ENCODE peak calls at places on chromosomes 4 and X, in seven cellular contexts. One of them, this sample, is unnamed.

GRCh38 chrX:48827654-48827968 is 1.3 kb downstream of the ERAS start:
- DNase-seq in WTC11: no peak
- DNase-seq in HepG2: no peak
- DNase-seq in GM12878: no peak
- DNase-seq in SK-N-SH: no peak
- DNase-seq in HCT116: no peak
- DNase-seq in endothelial cell of umbilical vein: no peak
- DNase-seq in this sample: no peak

GRCh38 chr4:158056689-158057245 is 116.1 kb downstream of the GASK1B start:
- DNase-seq in WTC11: no peak
- DNase-seq in HepG2: no peak
- DNase-seq in GM12878: no peak
- DNase-seq in SK-N-SH: no peak
- DNase-seq in HCT116: no peak
- DNase-seq in endothelial cell of umbilical vein: no peak
- DNase-seq in this sample: no peak

GRCh38 chr4:101527186-101527585 is 179.9 kb upstream of the PPP3CA start:
- DNase-seq in WTC11: no peak
- DNase-seq in HepG2: no peak
- DNase-seq in GM12878: peak
- DNase-seq in SK-N-SH: no peak
- DNase-seq in HCT116: no peak
- DNase-seq in endothelial cell of umbilical vein: no peak
- DNase-seq in this sample: no peak

GRCh38 chr4:125849869-125850268 is 535.1 kb downstream of the FAT4 start:
- DNase-seq in WTC11: no peak
- DNase-seq in HepG2: no peak
- DNase-seq in GM12878: no peak
- DNase-seq in SK-N-SH: no peak
- DNase-seq in HCT116: no peak
- DNase-seq in endothelial cell of umbilical vein: no peak
- DNase-seq in this sample: no peak

GRCh38 chrX:9293903-9294302 is 171.0 kb upstream of the TBL1X start:
- DNase-seq in WTC11: no peak
- DNase-seq in HepG2: no peak
- DNase-seq in GM12878: no peak
- DNase-seq in SK-N-SH: peak
- DNase-seq in HCT116: no peak
- DNase-seq in endothelial cell of umbilical vein: no peak
- DNase-seq in this sample: no peak

GRCh38 chrX:31336419-31336818 is 264.6 kb upstream of the FTHL17 start:
- DNase-seq in WTC11: no peak
- DNase-seq in HepG2: no peak
- DNase-seq in GM12878: no peak
- DNase-seq in SK-N-SH: no peak
- DNase-seq in HCT116: no peak
- DNase-seq in endothelial cell of umbilical vein: no peak
- DNase-seq in this sample: no peak

GRCh38 chrX:56788229-56788628 is 59.2 kb downstream of the NBDY start:
- DNase-seq in WTC11: no peak
- DNase-seq in HepG2: no peak
- DNase-seq in GM12878: no peak
- DNase-seq in SK-N-SH: no peak
- DNase-seq in HCT116: no peak
- DNase-seq in endothelial cell of umbilical vein: no peak
- DNase-seq in this sample: no peak

GRCh38 chr4:24164054-24164453 is 274.2 kb upstream of the PPARGC1A start:
- DNase-seq in WTC11: no peak
- DNase-seq in HepG2: no peak
- DNase-seq in GM12878: no peak
- DNase-seq in SK-N-SH: no peak
- DNase-seq in HCT116: no peak
- DNase-seq in endothelial cell of umbilical vein: no peak
- DNase-seq in this sample: no peak

GRCh38 chrX:65451663-65452062 is 82.9 kb downstream of the LAS1L start:
- DNase-seq in WTC11: no peak
- DNase-seq in HepG2: peak
- DNase-seq in GM12878: no peak
- DNase-seq in SK-N-SH: peak
- DNase-seq in HCT116: peak
- DNase-seq in endothelial cell of umbilical vein: peak
- DNase-seq in this sample: peak

GRCh38 chrX:10326578-10326977 is 169.8 kb downstream of the CLCN4 start:
- DNase-seq in WTC11: no peak
- DNase-seq in HepG2: peak
- DNase-seq in GM12878: no peak
- DNase-seq in SK-N-SH: peak
- DNase-seq in HCT116: peak
- DNase-seq in endothelial cell of umbilical vein: peak
- DNase-seq in this sample: peak

GRCh38 chr4:84497220-84497834 is 1.8 kb downstream of the NKX6-1 start:
- DNase-seq in WTC11: peak
- DNase-seq in HepG2: no peak
- DNase-seq in GM12878: no peak
- DNase-seq in SK-N-SH: peak
- DNase-seq in HCT116: no peak
- DNase-seq in endothelial cell of umbilical vein: no peak
- DNase-seq in this sample: no peak

GRCh38 chr4:84497835-84498202 is 1.3 kb downstream of the NKX6-1 start:
- DNase-seq in WTC11: peak
- DNase-seq in HepG2: no peak
- DNase-seq in GM12878: no peak
- DNase-seq in SK-N-SH: no peak
- DNase-seq in HCT116: no peak
- DNase-seq in endothelial cell of umbilical vein: no peak
- DNase-seq in this sample: no peak

GRCh38 chr4:84496356-84497219 is 2.5 kb downstream of the NKX6-1 start:
- DNase-seq in WTC11: peak
- DNase-seq in HepG2: no peak
- DNase-seq in GM12878: no peak
- DNase-seq in SK-N-SH: peak
- DNase-seq in HCT116: no peak
- DNase-seq in endothelial cell of umbilical vein: no peak
- DNase-seq in this sample: no peak

GRCh38 chr4:84499065-84499982 is at the start of gene NKX6-1:
- DNase-seq in WTC11: peak
- DNase-seq in HepG2: no peak
- DNase-seq in GM12878: no peak
- DNase-seq in SK-N-SH: peak
- DNase-seq in HCT116: peak
- DNase-seq in endothelial cell of umbilical vein: peak
- DNase-seq in this sample: peak

DNA sequence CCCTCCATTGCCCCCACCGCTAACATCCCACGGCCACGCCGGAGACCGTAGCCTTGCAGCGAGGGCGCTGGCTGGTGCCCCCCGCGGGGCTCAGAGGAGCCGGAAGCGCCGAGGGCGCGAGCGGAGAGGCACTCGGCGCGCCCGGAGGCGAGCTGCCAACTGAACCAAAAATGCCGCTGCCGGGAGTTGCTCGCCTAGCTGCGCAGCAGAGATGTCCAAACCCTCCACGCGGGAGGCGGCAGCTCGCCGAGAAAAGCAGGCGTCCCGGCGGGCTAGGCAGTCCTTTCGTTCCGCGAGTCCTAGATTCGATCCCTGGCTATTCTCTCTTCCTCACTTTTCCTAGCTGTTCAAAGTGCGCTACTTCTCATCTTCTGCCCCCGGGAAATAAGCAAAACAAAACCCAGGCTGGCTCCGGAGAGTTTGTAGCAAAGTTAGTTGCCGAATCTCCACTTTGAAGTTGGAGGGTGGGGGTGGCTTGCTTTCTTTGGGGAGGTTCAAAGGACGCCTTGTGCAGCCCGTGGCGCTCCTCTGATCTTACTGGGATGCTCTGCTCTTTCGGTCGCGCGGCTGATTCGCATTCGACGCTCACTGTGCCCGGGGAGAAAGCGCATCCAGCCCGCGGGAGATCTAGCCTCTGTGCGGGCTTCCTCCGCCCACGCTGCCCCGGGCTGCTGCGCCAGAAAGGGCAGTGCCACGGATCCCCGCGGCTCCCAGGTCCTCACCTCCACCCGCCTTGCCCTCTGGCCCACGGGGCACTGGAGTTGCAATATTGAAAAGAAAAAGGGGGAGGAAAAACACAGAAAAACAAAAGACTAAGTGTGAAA is 677 bp downstream of the NKX6-1 start:
- DNase-seq in WTC11: peak
- DNase-seq in HepG2: no peak
- DNase-seq in GM12878: no peak
- DNase-seq in SK-N-SH: peak
- DNase-seq in HCT116: peak
- DNase-seq in endothelial cell of umbilical vein: peak
- DNase-seq in this sample: peak
- TF ChIP-seq MAX in WTC11: no peak
- TF ChIP-seq MAX in HepG2: no peak
- TF ChIP-seq MAX in GM12878: no peak
- TF ChIP-seq MAX in SK-N-SH: no peak
- TF ChIP-seq MAX in HCT116: no peak
- TF ChIP-seq MAX in endothelial cell of umbilical vein: no peak
- TF ChIP-seq MAX in this sample: no peak

GRCh38 chr4:5799406-5799805 is 88.4 kb downstream of the EVC start:
- DNase-seq in WTC11: no peak
- DNase-seq in HepG2: no peak
- DNase-seq in GM12878: no peak
- DNase-seq in SK-N-SH: no peak
- DNase-seq in HCT116: no peak
- DNase-seq in endothelial cell of umbilical vein: no peak
- DNase-seq in this sample: no peak

GRCh38 chr4:5798946-5799345 is 87.9 kb downstream of the EVC start:
- DNase-seq in WTC11: no peak
- DNase-seq in HepG2: no peak
- DNase-seq in GM12878: no peak
- DNase-seq in SK-N-SH: no peak
- DNase-seq in HCT116: no peak
- DNase-seq in endothelial cell of umbilical vein: no peak
- DNase-seq in this sample: no peak

GRCh38 chr4:5800496-5800895 is 89.5 kb downstream of the EVC start:
- DNase-seq in WTC11: no peak
- DNase-seq in HepG2: no peak
- DNase-seq in GM12878: no peak
- DNase-seq in SK-N-SH: no peak
- DNase-seq in HCT116: no peak
- DNase-seq in endothelial cell of umbilical vein: no peak
- DNase-seq in this sample: no peak

GRCh38 chr4:5802565-5802964 is 90.3 kb downstream of the CRMP1 start:
- DNase-seq in WTC11: no peak
- DNase-seq in HepG2: no peak
- DNase-seq in GM12878: no peak
- DNase-seq in SK-N-SH: no peak
- DNase-seq in HCT116: no peak
- DNase-seq in endothelial cell of umbilical vein: no peak
- DNase-seq in this sample: no peak

GRCh38 chr4:5801696-5802095 is 90.7 kb downstream of the EVC start:
- DNase-seq in WTC11: no peak
- DNase-seq in HepG2: no peak
- DNase-seq in GM12878: no peak
- DNase-seq in SK-N-SH: no peak
- DNase-seq in HCT116: no peak
- DNase-seq in endothelial cell of umbilical vein: no peak
- DNase-seq in this sample: no peak
- TF ChIP-seq MAX in WTC11: no peak
- TF ChIP-seq MAX in HepG2: no peak
- TF ChIP-seq MAX in GM12878: no peak
- TF ChIP-seq MAX in SK-N-SH: no peak
- TF ChIP-seq MAX in HCT116: no peak
- TF ChIP-seq MAX in endothelial cell of umbilical vein: no peak
- TF ChIP-seq MAX in this sample: no peak

DNA sequence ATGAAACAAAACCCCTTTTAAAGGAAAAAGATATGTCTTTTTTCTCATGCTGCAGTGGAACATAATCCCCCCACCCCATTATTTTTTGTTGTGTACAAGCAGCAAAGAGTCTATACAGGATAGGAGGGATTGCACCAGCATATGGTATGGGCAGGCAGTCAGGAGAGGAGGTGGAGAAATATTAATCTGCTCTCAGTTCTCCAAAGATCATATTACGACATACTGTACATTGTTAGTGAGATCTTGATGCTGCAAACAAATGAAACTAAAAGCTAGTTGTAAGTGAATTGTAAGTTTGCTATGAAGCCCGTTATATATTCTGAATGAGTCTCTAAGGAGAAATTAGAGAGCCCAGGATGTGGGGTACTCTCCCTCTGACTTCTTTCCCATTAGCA is 75.3 kb downstream of the RAPGEF2 start:
- DNase-seq in WTC11: no peak
- DNase-seq in HepG2: peak
- DNase-seq in GM12878: no peak
- DNase-seq in SK-N-SH: no peak
- DNase-seq in HCT116: no peak
- DNase-seq in endothelial cell of umbilical vein: no peak
- DNase-seq in this sample: no peak
- TF ChIP-seq MAX in WTC11: no peak
- TF ChIP-seq MAX in HepG2: no peak
- TF ChIP-seq MAX in GM12878: no peak
- TF ChIP-seq MAX in SK-N-SH: no peak
- TF ChIP-seq MAX in HCT116: no peak
- TF ChIP-seq MAX in endothelial cell of umbilical vein: no peak
- TF ChIP-seq MAX in this sample: no peak

DNA sequence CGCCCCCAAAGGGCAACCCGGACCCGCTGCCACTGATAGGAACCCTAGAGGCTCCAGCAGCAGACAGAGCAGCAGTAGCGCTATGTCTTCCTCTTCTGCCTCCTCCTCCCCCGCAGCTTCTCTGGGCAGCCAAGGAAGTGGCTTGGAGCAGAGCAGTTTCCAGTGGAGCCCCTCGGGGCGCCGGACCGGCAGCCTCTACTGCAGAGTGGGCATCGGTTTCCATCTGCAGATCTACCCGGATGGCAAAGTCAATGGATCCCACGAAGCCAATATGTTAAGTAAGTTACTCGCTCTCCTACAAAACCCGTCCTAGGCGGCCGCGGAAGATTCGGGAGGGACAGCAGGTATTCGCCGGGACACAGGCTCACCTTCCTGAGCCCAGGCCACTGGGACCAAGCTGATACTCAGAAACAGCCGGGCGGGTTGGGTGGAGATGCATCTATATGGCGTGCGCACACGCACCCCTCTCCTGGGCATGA is 477 bp downstream of the FGF5 start:
- DNase-seq in WTC11: peak
- DNase-seq in HepG2: no peak
- DNase-seq in GM12878: no peak
- DNase-seq in SK-N-SH: peak
- DNase-seq in HCT116: no peak
- DNase-seq in endothelial cell of umbilical vein: peak
- DNase-seq in this sample: no peak
- TF ChIP-seq MAX in WTC11: no peak
- TF ChIP-seq MAX in HepG2: no peak
- TF ChIP-seq MAX in GM12878: no peak
- TF ChIP-seq MAX in SK-N-SH: no peak
- TF ChIP-seq MAX in HCT116: no peak
- TF ChIP-seq MAX in endothelial cell of umbilical vein: no peak
- TF ChIP-seq MAX in this sample: no peak

GRCh38 chr4:164779811-164780216 is 25.9 kb downstream of the SMIM31 start:
- DNase-seq in WTC11: peak
- DNase-seq in HepG2: peak
- DNase-seq in GM12878: peak
- DNase-seq in SK-N-SH: peak
- DNase-seq in HCT116: peak
- DNase-seq in endothelial cell of umbilical vein: peak
- DNase-seq in this sample: peak
- TF ChIP-seq MAX in WTC11: no peak
- TF ChIP-seq MAX in HepG2: no peak
- TF ChIP-seq MAX in GM12878: no peak
- TF ChIP-seq MAX in SK-N-SH: no peak
- TF ChIP-seq MAX in HCT116: no peak
- TF ChIP-seq MAX in endothelial cell of umbilical vein: no peak
- TF ChIP-seq MAX in this sample: no peak

This sample was measured in A549.